ENCODE peak calls at places on chromosomes 2 and 18, in ten cellular contexts. I is A549, J is transverse colon, F is body of pancreas, A is IMR-90, M is H54, V is HCT116, H is uterus, O is stomach, N is tibial nerve. P is an unnamed sample.

GRCh38 chr18:27378396-27379094 is 193.4 kb upstream of the CHST9 start:
- DNase-seq in N (no peak), J (no peak), H (no peak), M (no peak), I (no peak), F (peak; percentile 13), V (no peak), O (no peak), A (no peak), P (no peak)

GRCh38 chr2:134253804-134254203 is at the start of gene MGAT5:
- DNase-seq in I (no peak), F (peak; percentile 85), M (no peak), A (no peak), O (peak; percentile 81), V (no peak), N (no peak), J (peak; percentile 64), H (peak; percentile 17), P (no peak)

GRCh38 chr2:105977212-105977611 is 216.9 kb downstream of the UXS1 start:
- DNase-seq in M (peak; percentile 31), N (no peak), F (no peak), H (no peak), J (no peak), O (no peak), I (peak; percentile 22), V (peak; percentile 77), A (peak; percentile 86), P (no peak)

GRCh38 chr2:97695744-97696143 is 17.6 kb upstream of the ZAP70 start:
- DNase-seq in V (no peak), H (no peak), A (no peak), M (no peak), O (no peak), I (no peak), J (no peak), F (no peak), N (no peak), P (peak; percentile 31)

GRCh38 chr18:22465859-22466602 is 48.3 kb upstream of the CTAGE1 start:
- DNase-seq in M (peak; percentile 42), H (peak; percentile 76), F (no peak), N (peak; percentile 23), A (peak; percentile 98), O (no peak), V (peak; percentile 73), I (peak; percentile 69), J (no peak), P (peak; percentile 91)

GRCh38 chr18:74005320-74006110 is 142.1 kb downstream of the FBXO15 start:
- DNase-seq in H (no peak), A (no peak), N (no peak), M (no peak), O (no peak), I (no peak), F (no peak), J (no peak), V (no peak), P (no peak)

GRCh38 chr18:30625961-30626360 is 416.6 kb downstream of the DSC3 start:
- DNase-seq in A (no peak), F (no peak), M (no peak), O (no peak), H (no peak), N (no peak), I (no peak), V (no peak), J (no peak), P (no peak)

GRCh38 chr2:2848621-2849443 is 517.8 kb upstream of the MYT1L start:
- DNase-seq in F (peak; percentile 57), A (no peak), V (no peak), O (no peak), M (no peak), I (no peak), J (no peak), H (no peak), N (no peak), P (no peak)

GRCh38 chr2:99651930-99652670 is 162.3 kb upstream of the REV1 start:
- DNase-seq in A (peak; percentile 75), I (no peak), M (peak; percentile 73), O (no peak), V (no peak), N (no peak), H (no peak), F (no peak), J (no peak), P (peak; percentile 39)

GRCh38 chr2:220858101-220858500 is 714.0 kb downstream of the EPHA4 start:
- DNase-seq in H (no peak), N (no peak), J (no peak), V (no peak), F (no peak), O (no peak), I (no peak), A (no peak), M (no peak), P (no peak)

GRCh38 chr2:201259216-201259615 is 1.1 kb upstream of the CASP8 start:
- DNase-seq in O (no peak), A (no peak), N (no peak), F (no peak), M (no peak), V (no peak), J (no peak), H (no peak), I (no peak), P (peak; percentile 86)

GRCh38 chr2:201258666-201258999 is 1.7 kb upstream of the CASP8 start:
- DNase-seq in V (no peak), M (no peak), I (peak; percentile 43), O (no peak), N (no peak), H (no peak), F (no peak), J (no peak), A (no peak), P (no peak)

GRCh38 chr2:201256001-201256544 is 4.3 kb upstream of the CASP8 start:
- DNase-seq in V (no peak), J (no peak), A (peak; percentile 60), F (no peak), H (no peak), I (no peak), N (no peak), O (no peak), M (no peak), P (no peak)

GRCh38 chr2:201257381-201257940 is 2.9 kb upstream of the CASP8 start:
- DNase-seq in O (peak; percentile 43), N (no peak), M (peak; percentile 31), A (peak; percentile 5), H (no peak), V (no peak), F (peak; percentile 41), I (peak; percentile 40), J (peak; percentile 62), P (peak; percentile 91)

GRCh38 chr2:201257941-201258665 is 2.2 kb upstream of the CASP8 start:
- DNase-seq in V (peak; percentile 68), I (peak; percentile 55), N (peak; percentile 60), M (peak; percentile 59), H (peak; percentile 70), O (peak; percentile 74), F (peak; percentile 78), J (peak; percentile 92), A (peak; percentile 79), P (peak; percentile 92)
- TF ChIP-seq POLR2A in V (peak; percentile 54), I (no peak), N (no peak), M (no peak), H (peak; percentile 17), O (no peak), F (no peak), J (peak; percentile 62), A (no peak), P (peak; percentile 17)

DNA sequence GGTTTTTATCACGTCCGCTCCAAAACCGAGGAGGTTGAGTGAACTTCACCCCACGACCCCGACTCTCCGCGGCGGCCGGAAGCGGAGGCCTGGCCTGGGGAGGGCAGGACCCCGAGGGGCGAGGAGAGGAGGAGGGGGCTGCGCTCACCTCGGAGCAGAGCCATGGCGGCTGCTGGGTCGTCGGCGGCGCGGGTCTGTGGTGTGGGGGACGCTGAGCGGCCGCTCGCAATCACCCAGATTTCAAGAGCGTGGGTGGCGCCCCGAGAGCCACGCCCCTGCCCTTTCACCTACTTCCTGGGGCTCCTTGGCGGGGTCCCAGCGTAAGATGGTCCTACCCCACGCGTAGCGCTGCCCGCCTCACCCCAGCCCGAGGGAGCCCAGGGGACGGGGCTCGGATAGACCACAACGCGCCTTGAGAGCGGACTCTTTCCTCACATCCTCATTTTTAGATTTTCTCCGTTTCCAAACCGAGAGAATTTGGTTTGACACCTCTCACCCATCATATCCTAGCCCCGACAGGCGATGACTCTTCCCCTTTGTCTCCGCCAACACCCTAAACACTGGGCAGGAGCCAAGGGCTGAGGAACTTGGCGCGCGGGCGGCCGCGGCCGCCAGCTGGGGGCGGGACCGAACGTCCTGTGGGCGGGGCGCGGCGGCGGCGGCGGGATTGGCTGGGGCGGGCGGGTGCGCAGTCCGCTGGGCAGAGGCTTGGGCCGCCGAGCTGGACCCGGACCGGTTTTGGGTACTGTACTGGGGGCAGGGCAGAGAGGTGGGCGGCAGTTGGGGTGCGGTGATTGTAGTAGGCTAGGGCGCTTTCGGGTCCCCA is at the start of gene ACAA2:
- DNase-seq in N (peak; percentile 89), H (peak; percentile 85), I (peak; percentile 35), F (peak; percentile 88), O (peak; percentile 89), J (peak; percentile 93), V (peak; percentile 50), M (peak; percentile 67), A (peak; percentile 83), P (peak; percentile 95)
- TF ChIP-seq POLR2A in N (peak; percentile 31), H (peak; percentile 74), I (peak; percentile 37), F (peak; percentile 49), O (no peak), J (peak; percentile 88), V (peak; percentile 66), M (peak; percentile 55), A (peak; percentile 62), P (peak; percentile 84)

DNA sequence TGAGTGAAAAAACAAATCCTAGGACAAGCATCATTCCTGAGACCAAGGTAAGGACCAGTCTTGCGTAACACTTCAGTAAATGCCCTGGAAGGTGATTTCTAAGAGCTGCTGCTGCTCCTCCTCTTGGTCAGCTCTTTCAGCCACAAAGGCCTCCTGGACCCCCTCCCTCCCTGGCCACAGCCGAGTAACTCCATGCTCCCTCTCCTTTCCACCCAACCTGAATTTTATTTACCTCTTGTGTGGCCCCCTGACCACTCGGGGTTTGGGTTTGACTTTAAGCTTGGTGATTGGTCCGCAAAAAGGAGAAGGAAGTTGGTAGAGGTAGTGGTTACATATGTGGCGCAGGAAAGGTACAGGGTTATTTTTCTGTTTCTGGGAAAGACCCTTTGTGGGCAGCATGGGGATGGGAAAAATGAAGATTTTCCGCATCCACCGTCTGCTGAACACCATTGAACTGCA is 9.2 kb downstream of the HTRA2 start:
- DNase-seq in N (no peak), J (no peak), F (no peak), V (no peak), O (no peak), I (no peak), M (no peak), H (no peak), A (no peak), P (no peak)
- TF ChIP-seq POLR2A in N (no peak), J (no peak), F (no peak), V (no peak), O (no peak), I (no peak), M (no peak), H (no peak), A (no peak), P (no peak)

DNA sequence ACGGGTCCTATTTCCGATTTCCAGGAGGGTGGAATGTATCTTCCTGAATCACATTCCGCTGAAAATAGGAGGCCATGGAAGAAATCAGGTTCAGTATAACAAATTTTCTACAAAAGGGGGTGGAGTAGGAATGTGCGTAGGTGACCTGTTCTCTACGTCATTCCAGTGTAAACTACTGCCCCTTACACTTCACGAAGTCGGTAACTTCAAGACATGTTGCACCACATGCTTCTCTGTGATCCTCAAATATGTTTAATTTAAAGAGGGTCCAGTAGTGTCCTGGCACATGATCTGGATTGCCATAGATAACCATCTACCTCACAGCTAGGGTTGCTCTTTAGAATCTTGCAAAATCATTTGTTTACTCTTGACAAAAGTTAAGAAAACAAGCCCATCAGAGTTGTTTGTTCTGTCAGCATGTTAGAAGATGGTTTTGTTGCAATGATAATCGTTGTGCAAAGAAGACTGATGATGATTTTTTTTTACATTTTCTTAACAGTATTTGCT is 7.5 kb upstream of the CPS1 start:
- DNase-seq in J (no peak), O (no peak), A (no peak), M (no peak), H (no peak), V (no peak), F (no peak), N (no peak), I (peak; percentile 3), P (no peak)
- TF ChIP-seq POLR2A in J (no peak), O (no peak), A (no peak), M (no peak), H (no peak), V (no peak), F (no peak), N (no peak), I (no peak), P (no peak)